ENCODE peak calls at places on chromosomes 6 and 20, in four cellular contexts. One of them, this sample, is unnamed.

GRCh38 chr6:106070626-106071025 is 15.5 kb upstream of the PRDM1 start:
- DNase-seq in GM06990: no peak
- DNase-seq in colonic mucosa: no peak
- DNase-seq in cardiac muscle cell: no peak
- DNase-seq in this sample: peak

GRCh38 chr6:95091823-95092436 is 485.4 kb upstream of the MANEA start:
- DNase-seq in cardiac muscle cell: peak
- DNase-seq in colonic mucosa: no peak
- DNase-seq in GM06990: no peak
- DNase-seq in this sample: peak

GRCh38 chr6:153047386-153047785 is 44.9 kb upstream of the MTRF1L start:
- DNase-seq in colonic mucosa: no peak
- DNase-seq in cardiac muscle cell: no peak
- DNase-seq in GM06990: no peak
- DNase-seq in this sample: no peak

GRCh38 chr6:16274519-16275229 is 36.3 kb downstream of the GMPR start:
- DNase-seq in cardiac muscle cell: no peak
- DNase-seq in colonic mucosa: no peak
- DNase-seq in GM06990: no peak
- DNase-seq in this sample: no peak

GRCh38 chr20:63974402-63975200 is 4.8 kb downstream of the SAMD10 start:
- DNase-seq in GM06990: peak
- DNase-seq in cardiac muscle cell: no peak
- DNase-seq in colonic mucosa: no peak
- DNase-seq in this sample: peak

GRCh38 chr6:158131926-158132325 is 36.1 kb downstream of the SERAC1 start:
- DNase-seq in colonic mucosa: no peak
- DNase-seq in GM06990: no peak
- DNase-seq in cardiac muscle cell: peak
- DNase-seq in this sample: no peak

GRCh38 chr20:61082700-61083099 is 169.4 kb upstream of the CDH4 start:
- DNase-seq in GM06990: no peak
- DNase-seq in colonic mucosa: no peak
- DNase-seq in cardiac muscle cell: no peak
- DNase-seq in this sample: no peak

GRCh38 chr6:134675110-134676038 is 274.5 kb downstream of the ALDH8A1 start:
- DNase-seq in colonic mucosa: no peak
- DNase-seq in cardiac muscle cell: no peak
- DNase-seq in GM06990: no peak
- DNase-seq in this sample: no peak

GRCh38 chr6:90444125-90444745 is 142.6 kb downstream of the MAP3K7 start:
- DNase-seq in GM06990: no peak
- DNase-seq in cardiac muscle cell: no peak
- DNase-seq in colonic mucosa: no peak
- DNase-seq in this sample: no peak

GRCh38 chr20:2795451-2795850 is 5.0 kb downstream of the CPXM1 start:
- DNase-seq in GM06990: no peak
- DNase-seq in colonic mucosa: no peak
- DNase-seq in cardiac muscle cell: no peak
- DNase-seq in this sample: no peak

GRCh38 chr6:43943781-43944250 is 173.8 kb downstream of the VEGFA start:
- DNase-seq in GM06990: no peak
- DNase-seq in colonic mucosa: no peak
- DNase-seq in cardiac muscle cell: no peak
- DNase-seq in this sample: no peak

GRCh38 chr6:145733770-145734169 is 1.6 kb downstream of the EPM2A start:
- DNase-seq in colonic mucosa: no peak
- DNase-seq in cardiac muscle cell: peak
- DNase-seq in GM06990: no peak
- DNase-seq in this sample: no peak

GRCh38 chr6:156585859-156586258 is 191.3 kb upstream of the ARID1B start:
- DNase-seq in GM06990: no peak
- DNase-seq in cardiac muscle cell: peak
- DNase-seq in colonic mucosa: no peak
- DNase-seq in this sample: no peak

GRCh38 chr6:73566954-73567591 is 46.2 kb upstream of the EEF1A1 start:
- DNase-seq in colonic mucosa: peak
- DNase-seq in cardiac muscle cell: peak
- DNase-seq in GM06990: no peak
- DNase-seq in this sample: no peak

GRCh38 chr6:112017760-112018537 is 36.0 kb upstream of the CCN6 start:
- DNase-seq in cardiac muscle cell: no peak
- DNase-seq in colonic mucosa: no peak
- DNase-seq in GM06990: no peak
- DNase-seq in this sample: no peak

GRCh38 chr6:4134841-4135664 is at the start of gene ECI2:
- DNase-seq in colonic mucosa: no peak
- DNase-seq in cardiac muscle cell: no peak
- DNase-seq in GM06990: peak
- DNase-seq in this sample: no peak

GRCh38 chr6:77470983-77471382 is 7.7 kb upstream of the HTR1B start:
- DNase-seq in GM06990: no peak
- DNase-seq in cardiac muscle cell: no peak
- DNase-seq in colonic mucosa: no peak
- DNase-seq in this sample: no peak

GRCh38 chr6:105883966-105884365 is 202.2 kb upstream of the PRDM1 start:
- DNase-seq in GM06990: no peak
- DNase-seq in colonic mucosa: no peak
- DNase-seq in cardiac muscle cell: no peak
- DNase-seq in this sample: no peak

GRCh38 chr20:17499041-17499440 is 32.1 kb downstream of the BFSP1 start:
- DNase-seq in GM06990: no peak
- DNase-seq in cardiac muscle cell: peak
- DNase-seq in colonic mucosa: no peak
- DNase-seq in this sample: no peak

GRCh38 chr6:6730831-6731230 is 142.3 kb downstream of the LY86 start:
- DNase-seq in colonic mucosa: no peak
- DNase-seq in cardiac muscle cell: peak
- DNase-seq in GM06990: no peak
- DNase-seq in this sample: no peak

GRCh38 chr6:31837612-31838553 is 10.3 kb downstream of the HSPA1B start:
- DNase-seq in GM06990: no peak
- DNase-seq in cardiac muscle cell: peak
- DNase-seq in colonic mucosa: no peak
- DNase-seq in this sample: no peak

GRCh38 chr6:82144007-82144851 is 103.3 kb downstream of the IBTK start:
- DNase-seq in cardiac muscle cell: peak
- DNase-seq in colonic mucosa: no peak
- DNase-seq in GM06990: no peak
- DNase-seq in this sample: no peak

GRCh38 chr6:81834141-81834621 is 81.7 kb upstream of the TENT5A start:
- DNase-seq in cardiac muscle cell: peak
- DNase-seq in colonic mucosa: peak
- DNase-seq in GM06990: no peak
- DNase-seq in this sample: no peak

GRCh38 chr20:54231006-54231405 is 23.1 kb downstream of the PFDN4 start:
- DNase-seq in cardiac muscle cell: peak
- DNase-seq in GM06990: no peak
- DNase-seq in colonic mucosa: no peak
- DNase-seq in this sample: no peak

GRCh38 chr20:38156888-38157634 is 8.0 kb downstream of the TGM2 start:
- DNase-seq in cardiac muscle cell: no peak
- DNase-seq in colonic mucosa: no peak
- DNase-seq in GM06990: no peak
- DNase-seq in this sample: no peak

GRCh38 chr20:36091561-36092423 is 62.7 kb upstream of the EPB41L1 start:
- DNase-seq in colonic mucosa: no peak
- DNase-seq in GM06990: no peak
- DNase-seq in cardiac muscle cell: no peak
- DNase-seq in this sample: no peak
- H3K4me3 ChIP-seq in colonic mucosa: peak
- H3K4me3 ChIP-seq in GM06990: no peak
- H3K4me3 ChIP-seq in cardiac muscle cell: peak
- H3K4me3 ChIP-seq in this sample: peak

GRCh38 chr20:16368645-16369292 is 204.5 kb downstream of the KIF16B start:
- DNase-seq in colonic mucosa: no peak
- DNase-seq in GM06990: no peak
- DNase-seq in cardiac muscle cell: peak
- DNase-seq in this sample: peak
- TF ChIP-seq CTCF in colonic mucosa: no peak
- TF ChIP-seq CTCF in GM06990: no peak
- TF ChIP-seq CTCF in cardiac muscle cell: no peak
- TF ChIP-seq CTCF in this sample: peak

GRCh38 chr6:163259689-163260088 is 154.8 kb upstream of the QKI start:
- DNase-seq in cardiac muscle cell: no peak
- DNase-seq in GM06990: no peak
- DNase-seq in colonic mucosa: no peak
- DNase-seq in this sample: no peak

GRCh38 chr6:163260111-163260895 is 154.2 kb upstream of the QKI start:
- DNase-seq in colonic mucosa: no peak
- DNase-seq in cardiac muscle cell: peak
- DNase-seq in GM06990: no peak
- DNase-seq in this sample: no peak

GRCh38 chr6:163261361-163261760 is 153.2 kb upstream of the QKI start:
- DNase-seq in colonic mucosa: no peak
- DNase-seq in GM06990: no peak
- DNase-seq in cardiac muscle cell: no peak
- DNase-seq in this sample: no peak

GRCh38 chr6:163262080-163262479 is 152.4 kb upstream of the QKI start:
- DNase-seq in GM06990: no peak
- DNase-seq in cardiac muscle cell: no peak
- DNase-seq in colonic mucosa: no peak
- DNase-seq in this sample: no peak

DNA sequence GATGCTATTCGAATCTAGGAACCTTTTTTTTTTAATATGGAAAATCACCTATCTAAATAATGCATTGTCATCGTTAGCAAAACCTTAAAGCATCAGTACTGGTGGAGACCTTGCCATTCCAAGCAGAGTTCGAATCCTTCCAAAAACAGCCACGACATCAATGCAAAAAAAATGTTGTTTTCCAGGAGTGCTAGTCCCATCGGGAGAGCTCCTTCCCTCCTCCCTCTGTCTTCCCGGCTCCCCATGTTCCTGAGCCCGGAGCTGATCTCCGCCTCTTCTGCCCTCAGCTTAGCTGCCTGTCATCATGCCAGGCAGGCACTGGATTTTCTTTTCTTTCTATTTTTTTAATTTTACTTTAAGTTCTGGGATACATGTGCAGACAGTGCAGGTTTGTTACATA is 153.6 kb upstream of the QKI start:
- DNase-seq in cardiac muscle cell: no peak
- DNase-seq in colonic mucosa: no peak
- DNase-seq in GM06990: no peak
- DNase-seq in this sample: no peak
- H3K4me3 ChIP-seq in cardiac muscle cell: no peak
- H3K4me3 ChIP-seq in colonic mucosa: no peak
- H3K4me3 ChIP-seq in GM06990: no peak
- H3K4me3 ChIP-seq in this sample: no peak

GRCh38 chr20:44093249-44093582 is 93.8 kb downstream of the JPH2 start:
- DNase-seq in cardiac muscle cell: no peak
- DNase-seq in colonic mucosa: no peak
- DNase-seq in GM06990: no peak
- DNase-seq in this sample: no peak
- TF ChIP-seq CTCF in cardiac muscle cell: no peak
- TF ChIP-seq CTCF in colonic mucosa: no peak
- TF ChIP-seq CTCF in GM06990: no peak
- TF ChIP-seq CTCF in this sample: no peak

DNA sequence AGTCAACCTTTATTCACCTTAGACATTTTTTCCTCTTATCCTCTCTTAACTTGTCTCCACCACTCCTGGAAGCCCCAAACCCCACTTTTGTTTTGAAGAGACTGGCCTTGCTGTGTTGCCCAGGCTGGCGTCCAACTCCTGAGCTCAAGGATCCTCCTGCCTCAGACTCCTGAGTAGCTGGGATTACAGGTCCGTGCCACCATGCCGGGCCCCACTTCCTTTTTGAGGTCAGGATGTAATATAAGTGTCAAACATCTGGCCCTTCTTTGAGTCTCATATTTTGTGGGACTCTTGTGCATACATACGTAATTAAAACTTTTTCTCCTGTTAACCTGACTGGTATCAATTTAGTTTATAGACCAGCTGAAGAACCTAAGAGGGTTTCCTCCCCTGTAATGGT is 1.4 kb upstream of the CDK19 start:
- DNase-seq in cardiac muscle cell: no peak
- DNase-seq in colonic mucosa: no peak
- DNase-seq in GM06990: peak
- DNase-seq in this sample: no peak
- H3K4me3 ChIP-seq in cardiac muscle cell: no peak
- H3K4me3 ChIP-seq in colonic mucosa: no peak
- H3K4me3 ChIP-seq in GM06990: no peak
- H3K4me3 ChIP-seq in this sample: peak

DNA sequence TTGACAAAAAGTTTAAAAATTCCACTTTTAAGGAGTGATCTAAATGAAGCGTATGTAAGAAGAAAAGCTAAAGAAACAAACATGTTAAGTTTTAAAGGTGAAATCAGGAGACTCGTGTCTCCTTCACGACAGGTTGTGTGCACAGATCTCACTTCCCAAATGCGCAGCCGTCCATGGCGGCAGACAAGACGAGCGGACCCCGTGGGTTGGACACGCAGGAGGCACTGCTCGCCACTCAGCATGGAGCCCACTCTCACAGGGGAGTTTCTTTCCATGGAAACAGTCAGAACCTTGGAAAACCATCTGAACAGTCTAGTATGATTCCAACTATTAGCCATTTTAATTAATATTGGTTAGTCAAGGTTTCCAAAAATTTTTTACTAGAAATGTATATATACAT is 48.9 kb downstream of the WDR27 start:
- DNase-seq in cardiac muscle cell: no peak
- DNase-seq in colonic mucosa: no peak
- DNase-seq in GM06990: no peak
- DNase-seq in this sample: no peak
- TF ChIP-seq CTCF in cardiac muscle cell: no peak
- TF ChIP-seq CTCF in colonic mucosa: no peak
- TF ChIP-seq CTCF in GM06990: no peak
- TF ChIP-seq CTCF in this sample: no peak

GRCh38 chr6:26439151-26439550 is 1.2 kb upstream of the BTN3A3 start:
- DNase-seq in GM06990: no peak
- DNase-seq in cardiac muscle cell: no peak
- DNase-seq in colonic mucosa: no peak
- DNase-seq in this sample: no peak

GRCh38 chr6:26438000-26438399 is 2.3 kb upstream of the BTN3A3 start:
- DNase-seq in GM06990: no peak
- DNase-seq in colonic mucosa: no peak
- DNase-seq in cardiac muscle cell: no peak
- DNase-seq in this sample: no peak

GRCh38 chr6:26439552-26440125 is 665 bp upstream of the BTN3A3 start:
- DNase-seq in cardiac muscle cell: no peak
- DNase-seq in colonic mucosa: no peak
- DNase-seq in GM06990: no peak
- DNase-seq in this sample: no peak

GRCh38 chr6:26441977-26442376 is 1.7 kb downstream of the BTN3A3 start:
- DNase-seq in GM06990: no peak
- DNase-seq in cardiac muscle cell: no peak
- DNase-seq in colonic mucosa: no peak
- DNase-seq in this sample: no peak

GRCh38 chr6:26440977-26441358 is 664 bp downstream of the BTN3A3 start:
- DNase-seq in GM06990: no peak
- DNase-seq in colonic mucosa: no peak
- DNase-seq in cardiac muscle cell: no peak
- DNase-seq in this sample: no peak
- H3K4me3 ChIP-seq in GM06990: peak
- H3K4me3 ChIP-seq in colonic mucosa: peak
- H3K4me3 ChIP-seq in cardiac muscle cell: no peak
- H3K4me3 ChIP-seq in this sample: peak

GRCh38 chr6:28134015-28134414 is 7.7 kb upstream of the ZKSCAN8 start:
- DNase-seq in cardiac muscle cell: peak
- DNase-seq in GM06990: no peak
- DNase-seq in colonic mucosa: peak
- DNase-seq in this sample: no peak
- TF ChIP-seq CTCF in cardiac muscle cell: peak
- TF ChIP-seq CTCF in GM06990: peak
- TF ChIP-seq CTCF in colonic mucosa: no peak
- TF ChIP-seq CTCF in this sample: peak